ENCODE peak calls at places on chromosomes 5 and 9, in four cellular contexts. Q is H7, O is SK-N-SH, B is aorta. K is an unnamed sample.

GRCh38 chr5:66769839-66770617 is 173.8 kb downstream of the MAST4 start:
- DNase-seq in O (peak), Q (peak), B (no peak), K (no peak)

GRCh38 chr9:119968837-119969707 is 599.8 kb upstream of the BRINP1 start:
- DNase-seq in B (peak), Q (peak), O (peak), K (peak)

GRCh38 chr9:130421802-130422276 is 22.9 kb upstream of the ASS1 start:
- DNase-seq in O (peak), Q (peak), B (peak), K (no peak)

GRCh38 chr9:89342213-89342612 is 23.9 kb downstream of the SECISBP2 start:
- DNase-seq in Q (no peak), O (no peak), B (no peak), K (no peak)

GRCh38 chr5:4720831-4721230 is 419.3 kb upstream of the ADAMTS16 start:
- DNase-seq in O (no peak), B (peak), Q (no peak), K (no peak)

GRCh38 chr5:110354341-110354740 is 372.1 kb downstream of the TMEM232 start:
- DNase-seq in B (no peak), Q (no peak), O (no peak), K (no peak)

GRCh38 chr9:81303658-81304057 is 385.7 kb downstream of the TLE1 start:
- DNase-seq in O (no peak), Q (no peak), B (no peak), K (no peak)

GRCh38 chr5:147391781-147392180 is 118.1 kb downstream of the DPYSL3 start:
- DNase-seq in B (no peak), O (peak), Q (no peak), K (no peak)

GRCh38 chr9:133919253-133920115 is 72.6 kb downstream of the VAV2 start:
- DNase-seq in B (no peak), Q (no peak), O (no peak), K (no peak)

GRCh38 chr5:93579561-93580386 is 1.2 kb downstream of the NR2F1-AS1 start:
- DNase-seq in B (peak), Q (peak), O (peak), K (no peak)

GRCh38 chr9:76701441-76702031 is 62.7 kb upstream of the PCA3 start:
- DNase-seq in O (no peak), Q (no peak), B (no peak), K (no peak)

GRCh38 chr9:1332161-1332560 is 282.0 kb downstream of the DMRT2 start:
- DNase-seq in Q (no peak), B (no peak), O (no peak), K (no peak)

GRCh38 chr9:134957165-134957944 is 39.6 kb upstream of the FCN1 start:
- DNase-seq in Q (peak), O (no peak), B (no peak), K (no peak)

GRCh38 chr5:138541511-138541910 is 1.5 kb downstream of the ETF1 start:
- DNase-seq in B (no peak), Q (no peak), O (no peak), K (no peak)
- H3K4me3 ChIP-seq in B (peak), Q (peak), O (peak), K (peak)

DNA sequence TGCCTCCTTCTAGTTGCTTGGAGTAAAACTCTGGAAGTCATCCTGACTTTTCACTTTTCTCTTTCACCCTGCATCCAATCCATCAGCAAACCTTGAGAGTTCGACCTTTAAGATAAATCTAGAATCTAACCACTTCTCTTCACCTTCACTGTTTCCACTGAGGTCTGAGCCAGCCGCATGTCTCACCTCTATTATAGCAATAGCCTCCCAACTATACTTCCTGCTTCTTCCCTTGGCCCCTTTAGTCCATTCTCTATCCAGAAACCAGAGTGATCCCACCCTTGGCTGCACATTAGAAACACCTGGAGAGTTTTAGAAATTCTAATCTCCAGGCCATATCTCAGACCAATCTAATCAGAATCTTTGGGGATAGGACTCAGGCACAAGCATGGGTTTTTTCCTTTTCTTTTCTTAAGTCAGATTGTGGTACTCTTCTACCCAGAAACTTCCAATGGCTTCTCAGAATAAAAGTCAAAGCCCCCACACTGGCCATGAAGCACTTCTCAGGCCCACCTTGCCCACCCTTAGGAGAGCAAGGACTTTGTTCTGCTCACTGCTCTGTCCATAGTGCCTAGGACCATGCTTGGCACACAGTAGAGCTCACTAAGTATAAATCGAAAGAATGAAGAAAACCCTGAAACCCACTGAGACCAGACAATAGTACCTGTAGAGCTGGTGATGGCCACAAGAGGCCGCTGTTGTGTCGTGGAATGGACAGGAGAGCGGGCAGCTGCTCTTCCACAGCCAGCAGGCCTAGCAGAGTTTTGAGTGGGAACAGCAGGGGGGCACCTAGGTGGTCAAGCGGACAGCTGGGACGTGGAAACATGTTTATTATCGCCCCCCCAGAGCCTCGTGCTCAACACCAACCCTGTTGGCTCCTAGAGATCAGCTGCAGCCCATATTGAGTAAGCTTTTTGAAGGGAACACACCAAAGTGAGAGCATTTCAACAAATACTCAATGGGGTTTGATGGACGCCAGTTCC is 33.3 kb downstream of the MFAP3 start:
- DNase-seq in B (peak), Q (peak), O (peak), K (peak)
- H3K4me3 ChIP-seq in B (no peak), Q (no peak), O (peak), K (no peak)

DNA sequence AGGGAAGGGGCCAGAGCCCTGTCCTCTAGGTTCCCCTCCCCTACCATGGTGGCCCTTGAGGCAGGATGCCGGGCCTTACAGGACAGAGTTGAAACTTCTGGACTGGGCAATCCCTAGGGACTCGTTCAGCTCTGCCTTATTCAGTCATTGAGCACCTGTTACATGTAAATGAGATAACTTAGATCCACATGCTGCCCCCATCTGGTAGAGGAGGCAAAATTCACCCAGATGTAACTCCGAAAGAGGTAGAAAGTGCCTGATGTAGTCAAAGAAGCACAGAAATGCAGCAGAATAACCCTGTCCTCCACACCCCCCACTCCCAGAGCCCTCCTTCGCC is 1.5 kb downstream of the GGTA1 start:
- DNase-seq in B (no peak), O (peak), Q (peak), K (no peak)
- H3K4me3 ChIP-seq in B (peak), O (peak), Q (peak), K (peak)

GRCh38 chr5:544675-545330 is 20.6 kb upstream of the SLC9A3 start:
- DNase-seq in B (peak), O (no peak), Q (no peak), K (no peak)
- H3K4me3 ChIP-seq in B (no peak), O (no peak), Q (no peak), K (no peak)

DNA sequence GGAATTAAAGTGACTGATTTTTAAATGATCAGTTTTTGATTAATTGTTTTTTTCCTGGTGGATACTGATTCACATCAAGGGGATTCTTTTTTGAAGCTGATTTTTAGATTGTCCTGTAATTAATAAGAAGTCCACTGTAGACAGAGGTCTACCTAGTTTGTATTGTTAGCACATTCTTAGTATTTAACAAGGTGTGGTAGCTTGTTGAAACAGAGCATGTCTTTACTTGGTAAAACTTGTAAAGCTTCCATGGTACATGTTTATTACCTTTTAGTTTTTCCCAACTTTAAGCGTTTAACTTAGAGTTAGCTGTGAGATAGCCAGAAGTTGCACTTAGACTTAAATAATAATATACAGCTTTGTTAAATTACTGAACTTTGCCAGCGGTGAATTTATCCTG is 1.5 kb downstream of the BTF3 start:
- DNase-seq in O (no peak), Q (no peak), B (no peak), K (no peak)
- H3K4me3 ChIP-seq in O (peak), Q (no peak), B (no peak), K (peak)

GRCh38 chr9:106697390-106697789 is 165.6 kb upstream of the ZNF462 start:
- DNase-seq in Q (no peak), O (peak), B (no peak), K (no peak)
- H3K4me3 ChIP-seq in Q (no peak), O (peak), B (no peak), K (peak)

DNA sequence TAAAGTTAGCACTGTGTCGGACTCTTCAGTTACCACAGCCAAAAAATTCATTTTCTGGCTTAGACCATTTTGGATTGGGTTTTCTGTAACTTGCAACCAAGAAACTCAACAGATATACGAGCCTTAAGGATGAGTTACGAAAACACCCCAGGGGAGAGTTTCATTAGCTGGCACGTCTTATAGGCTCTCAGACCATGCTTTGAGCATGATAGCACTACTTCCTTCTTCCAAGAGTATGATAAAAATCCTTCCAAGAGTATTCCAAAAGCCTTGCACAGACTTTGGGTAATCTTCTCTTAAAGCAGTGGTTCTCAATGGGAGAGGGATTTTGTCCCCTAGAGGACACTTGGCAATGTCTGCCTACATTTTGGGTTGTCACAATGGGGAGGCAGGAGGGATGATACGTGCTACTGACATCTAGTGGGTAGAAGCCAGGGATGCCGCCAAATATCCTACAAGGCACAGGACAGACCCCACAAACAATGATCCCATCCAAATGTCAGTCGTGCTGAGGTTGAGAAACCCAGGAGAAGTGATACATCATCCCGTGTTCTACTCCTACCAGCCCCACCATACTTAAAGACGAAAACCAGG is 64.8 kb downstream of the SMIM23 start:
- DNase-seq in Q (peak), B (no peak), O (peak), K (no peak)
- H3K4me3 ChIP-seq in Q (no peak), B (no peak), O (no peak), K (no peak)

GRCh38 chr9:112351184-112351583 is 17.8 kb upstream of the PTBP3 start:
- DNase-seq in B (no peak), O (no peak), Q (no peak), K (no peak)

GRCh38 chr9:112354081-112354743 is 20.8 kb upstream of the PTBP3 start:
- DNase-seq in B (no peak), O (no peak), Q (no peak), K (no peak)

GRCh38 chr9:112348993-112349333 is 15.5 kb upstream of the PTBP3 start:
- DNase-seq in O (no peak), Q (peak), B (no peak), K (no peak)

GRCh38 chr9:112352209-112352608 is 18.8 kb upstream of the PTBP3 start:
- DNase-seq in Q (no peak), O (no peak), B (no peak), K (no peak)

GRCh38 chr9:112348257-112348992 is 15.0 kb upstream of the PTBP3 start:
- DNase-seq in B (peak), O (peak), Q (peak), K (peak)
- H3K4me3 ChIP-seq in B (peak), O (no peak), Q (peak), K (peak)

GRCh38 chr5:68711311-68712200 is 382.3 kb upstream of the SLC30A5 start:
- DNase-seq in B (no peak), Q (no peak), O (no peak), K (no peak)
- H3K4me3 ChIP-seq in B (no peak), Q (no peak), O (no peak), K (no peak)

DNA sequence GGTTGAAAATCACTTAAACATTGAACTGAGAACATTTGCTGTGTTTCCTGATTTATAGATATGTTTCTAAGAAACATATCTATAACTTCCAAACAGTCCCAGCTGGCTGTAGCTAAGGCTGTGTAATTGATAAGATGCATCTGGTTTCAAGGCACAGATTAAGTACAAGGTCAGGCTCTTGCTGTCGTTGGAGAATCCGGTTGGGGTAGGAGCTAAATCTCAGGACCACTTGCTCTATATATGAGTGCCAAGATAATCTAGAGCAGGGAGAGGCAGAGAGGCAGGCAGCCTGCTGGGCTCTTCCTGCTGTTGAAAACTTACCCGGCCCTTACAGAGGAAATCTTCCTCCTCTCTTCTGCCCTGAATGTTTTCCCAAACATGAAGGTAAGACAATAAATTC is at the start of gene C7:
- DNase-seq in Q (no peak), O (peak), B (no peak), K (no peak)
- H3K4me3 ChIP-seq in Q (no peak), O (no peak), B (no peak), K (peak)

K was measured in coronary artery.